ENCODE peak calls at places on chromosomes 13 and 19, in six cellular contexts. T is mammary epithelial cell, C is hepatocyte, M is right atrium auricular region, J is breast epithelium, N is epithelial cell of esophagus. V is an unnamed sample.

GRCh38 chr13:24742294-24742693 is 21.7 kb upstream of the RNF17 start:
- DNase-seq in T (peak; percentile 11), C (no peak), M (no peak), J (no peak), N (peak; percentile 79), V (no peak)

GRCh38 chr13:95524270-95524901 is 28.1 kb upstream of the CLDN10 start:
- DNase-seq in T (peak; percentile 86), C (no peak), M (no peak), J (no peak), N (peak; percentile 91), V (no peak)

GRCh38 chr13:20127563-20128458 is 33.0 kb downstream of the GJA3 start:
- DNase-seq in T (peak; percentile 18), C (peak; percentile 81), M (peak; percentile 75), J (peak; percentile 60), N (peak; percentile 38), V (peak; percentile 49)

GRCh38 chr19:55537741-55538111 is 793 bp upstream of the SBK2 start:
- DNase-seq in T (no peak), C (no peak), M (no peak), J (no peak), N (no peak), V (no peak)

GRCh38 chr13:60267498-60268202 is 103.9 kb upstream of the DIAPH3 start:
- DNase-seq in T (no peak), C (peak; percentile 53), M (no peak), J (no peak), N (peak; percentile 5), V (no peak)

GRCh38 chr13:111363121-111363520 is 42.7 kb downstream of the TEX29 start:
- DNase-seq in T (no peak), C (no peak), M (no peak), J (no peak), N (no peak), V (no peak)

GRCh38 chr19:8413593-8413923 is 453 bp downstream of the MARCHF2 start:
- DNase-seq in T (no peak), C (no peak), M (no peak), J (no peak), N (no peak), V (no peak)

GRCh38 chr19:32222594-32222993 is 122.8 kb upstream of the ZNF507 start:
- DNase-seq in T (no peak), C (no peak), M (peak; percentile 18), J (no peak), N (no peak), V (no peak)

GRCh38 chr19:19493841-19494546 is 21.4 kb downstream of the TSSK6 start:
- DNase-seq in T (no peak), C (no peak), M (no peak), J (no peak), N (no peak), V (no peak)

GRCh38 chr13:36685912-36686311 is 12.1 kb downstream of the SERTM1 start:
- DNase-seq in T (peak; percentile 47), C (no peak), M (no peak), J (no peak), N (peak; percentile 70), V (no peak)

GRCh38 chr19:4829001-4829712 is 2.4 kb downstream of the TICAM1 start:
- DNase-seq in T (no peak), C (peak; percentile 69), M (no peak), J (no peak), N (no peak), V (no peak)

GRCh38 chr13:51311271-51311670 is 28.2 kb upstream of the SERPINE3 start:
- DNase-seq in T (no peak), C (no peak), M (no peak), J (no peak), N (no peak), V (no peak)

GRCh38 chr13:50936681-50937080 is 27.1 kb downstream of the RNASEH2B start:
- DNase-seq in T (no peak), C (no peak), M (no peak), J (no peak), N (no peak), V (no peak)

GRCh38 chr13:113981611-113982295 is 7.9 kb upstream of the C13orf46 start:
- DNase-seq in T (no peak), C (no peak), M (no peak), J (peak; percentile 36), N (no peak), V (no peak)

GRCh38 chr19:21135433-21135832 is 6.4 kb upstream of the ZNF431 start:
- DNase-seq in T (no peak), C (no peak), M (no peak), J (no peak), N (no peak), V (no peak)

GRCh38 chr13:41004875-41005693 is 14.0 kb downstream of the ELF1 start:
- DNase-seq in T (no peak), C (no peak), M (no peak), J (no peak), N (no peak), V (no peak)

GRCh38 chr13:89827552-89827951 is 1519.9 kb upstream of the MIR17HG start:
- DNase-seq in T (no peak), C (no peak), M (no peak), J (no peak), N (no peak), V (no peak)

GRCh38 chr19:12791345-12792047 is at the start of gene JUNB:
- DNase-seq in T (peak; percentile 95), C (peak; percentile 98), M (peak; percentile 98), J (peak; percentile 99), N (peak; percentile 98), V (peak; percentile 98)

GRCh38 chr19:38494379-38494778 is 60.9 kb downstream of the RYR1 start:
- DNase-seq in T (no peak), C (no peak), M (no peak), J (no peak), N (no peak), V (no peak)

GRCh38 chr13:110993788-110994187 is 78.9 kb upstream of the ANKRD10 start:
- DNase-seq in T (no peak), C (no peak), M (no peak), J (no peak), N (no peak), V (no peak)

GRCh38 chr13:78609464-78610205 is 6.3 kb upstream of the POU4F1 start:
- DNase-seq in T (no peak), C (no peak), M (no peak), J (no peak), N (no peak), V (no peak)

GRCh38 chr19:14413765-14414171 is 5.4 kb downstream of the DDX39A start:
- DNase-seq in T (no peak), C (no peak), M (no peak), J (no peak), N (no peak), V (no peak)

GRCh38 chr13:43830481-43830873 is 43.7 kb upstream of the ENOX1 start:
- DNase-seq in T (peak; percentile 80), C (peak; percentile 25), M (no peak), J (no peak), N (peak; percentile 71), V (no peak)

GRCh38 chr13:50326746-50327145 is 311.5 kb downstream of the KCNRG start:
- DNase-seq in T (no peak), C (no peak), M (no peak), J (no peak), N (no peak), V (no peak)

DNA sequence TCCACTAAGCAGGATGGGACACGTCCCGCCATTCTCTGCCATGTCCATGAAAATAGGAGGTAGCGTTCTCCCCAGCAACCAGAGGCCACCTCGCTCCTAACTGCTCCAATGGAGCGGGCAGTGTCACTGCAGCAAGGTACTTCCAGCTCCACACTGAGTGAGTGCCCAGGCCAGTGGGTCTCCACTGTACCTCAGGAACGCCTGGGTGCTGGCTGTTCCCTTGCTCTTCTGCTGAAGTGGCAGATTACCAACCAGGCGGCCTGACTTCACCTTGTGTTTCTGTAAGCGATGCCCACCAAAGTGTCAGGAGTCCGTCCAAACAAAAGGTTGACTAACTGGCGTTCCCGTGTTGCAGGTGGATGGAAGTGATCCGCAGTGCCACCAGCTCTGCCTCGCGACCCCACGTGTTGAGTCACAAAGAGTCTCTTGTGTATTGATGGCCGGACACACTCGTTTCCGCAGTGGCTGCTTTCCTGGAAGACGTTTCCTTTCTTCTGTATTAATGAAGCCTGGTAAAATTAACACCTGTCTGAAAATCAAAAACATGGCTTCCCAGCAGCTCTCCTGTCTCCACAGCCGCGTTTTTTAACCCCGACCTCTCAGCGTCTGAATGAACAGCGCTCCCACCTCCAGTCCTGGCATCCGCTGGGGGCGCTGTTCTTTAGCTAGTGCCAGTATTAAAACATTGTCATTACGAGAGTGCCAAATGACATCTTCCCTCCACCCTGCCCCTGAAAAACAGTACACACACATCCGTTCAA is 128.8 kb downstream of the STK24 start:
- DNase-seq in T (no peak), C (peak; percentile 48), M (no peak), J (no peak), N (peak; percentile 63), V (no peak)
- TF ChIP-seq CTCF in T (peak; percentile 69), C (peak; percentile 39), M (peak; percentile 73), J (peak; percentile 24), N (peak; percentile 75), V (no peak)

DNA sequence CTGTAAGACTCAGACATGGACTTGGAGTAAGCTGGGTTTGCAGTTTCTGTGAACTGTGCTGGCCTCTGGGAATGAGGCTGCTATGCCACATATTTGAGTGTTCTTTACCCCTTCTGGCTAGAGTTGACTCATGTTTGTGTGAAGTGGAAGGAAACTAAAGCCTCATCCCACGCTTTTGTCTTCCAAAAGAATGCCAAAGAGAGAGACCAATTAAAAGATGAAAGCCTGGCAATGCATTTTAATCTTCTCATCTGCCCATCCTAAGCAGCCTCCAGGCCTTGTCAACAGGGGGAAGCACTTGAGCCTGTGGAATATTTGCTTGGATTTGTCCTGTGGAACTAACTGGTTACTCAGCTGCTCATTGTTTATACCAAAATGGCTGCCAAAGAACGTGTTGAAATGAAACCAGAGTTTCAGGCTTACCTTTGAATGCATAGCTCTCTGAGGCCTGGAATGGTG is 49.1 kb downstream of the LMO7 start:
- DNase-seq in T (peak; percentile 89), C (no peak), M (no peak), J (no peak), N (peak; percentile 91), V (no peak)
- TF ChIP-seq CTCF in T (peak; percentile 44), C (peak; percentile 19), M (no peak), J (peak; percentile 31), N (peak; percentile 46), V (no peak)

DNA sequence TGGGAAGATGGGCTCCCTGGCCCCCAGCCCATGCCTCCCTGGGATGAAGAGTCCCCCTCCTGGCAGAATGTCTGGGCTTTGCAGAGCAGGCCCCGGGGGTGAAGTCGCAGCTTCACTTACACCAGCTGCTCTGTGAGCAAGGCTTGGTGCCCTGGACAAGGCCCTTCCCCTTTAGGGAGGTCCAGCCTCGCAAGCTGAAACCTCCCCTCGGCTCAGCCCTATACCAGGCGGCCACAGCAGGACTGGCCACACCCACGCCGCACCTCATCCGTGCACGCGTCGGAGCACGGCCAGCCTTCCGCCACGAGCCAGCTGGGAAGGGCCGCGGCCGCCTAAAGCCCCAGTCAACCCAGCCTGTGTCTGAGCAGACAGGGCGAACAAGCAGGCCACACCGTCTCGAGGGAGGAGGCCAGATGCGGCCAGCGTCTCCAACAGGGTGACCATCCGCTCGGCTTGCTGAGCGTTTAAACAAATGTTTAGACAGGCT is 83.2 kb upstream of the MCF2L start:
- DNase-seq in T (peak; percentile 84), C (peak; percentile 95), M (peak; percentile 74), J (peak; percentile 83), N (peak; percentile 85), V (no peak)
- TF ChIP-seq CTCF in T (no peak), C (no peak), M (no peak), J (no peak), N (no peak), V (no peak)

DNA sequence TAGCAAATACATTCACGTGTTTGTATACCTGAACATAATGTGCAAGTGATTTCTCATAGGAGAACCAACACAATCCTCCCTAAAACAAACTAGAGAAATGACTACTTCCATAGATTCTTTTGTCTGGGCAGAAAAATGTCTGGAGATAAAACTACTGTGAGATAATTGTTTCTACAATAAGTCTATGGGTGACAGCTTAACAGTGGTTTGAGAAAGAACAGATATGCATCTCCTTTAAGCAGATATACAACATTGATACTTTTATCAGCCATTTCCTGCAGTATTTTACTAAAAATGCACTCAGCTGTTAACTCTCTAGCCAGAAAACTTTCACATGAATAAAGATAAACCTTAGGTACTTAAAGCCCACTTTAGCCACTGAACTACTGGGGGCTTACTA is 1132.4 kb downstream of the EFNB2 start:
- DNase-seq in T (no peak), C (no peak), M (no peak), J (no peak), N (no peak), V (no peak)
- TF ChIP-seq CTCF in T (no peak), C (no peak), M (no peak), J (no peak), N (no peak), V (no peak)